ENCODE peak calls at places on chromosomes 11 and 22, in four cellular contexts. M is suprapubic skin, R is NCI-H774, L is caudate nucleus. I is an unnamed sample.

GRCh38 chr22:30305519-30305905 is 16.2 kb upstream of the CASTOR1 start:
- DNase-seq in R (no peak), L (no peak), M (no peak), I (no peak)

GRCh38 chr11:76524919-76525318 is 80.1 kb downstream of the EMSY start:
- DNase-seq in R (peak; percentile 74), L (no peak), M (no peak), I (no peak)

GRCh38 chr11:1458340-1459218 is 28.0 kb downstream of the MOB2 start:
- DNase-seq in L (peak; percentile 48), R (peak; percentile 47), M (no peak), I (no peak)

GRCh38 chr22:42493393-42493792 is 26.2 kb downstream of the RRP7A start:
- DNase-seq in R (no peak), M (no peak), L (no peak), I (no peak)

GRCh38 chr22:39205344-39206021 is 39.3 kb downstream of the PDGFB start:
- DNase-seq in R (no peak), L (no peak), M (peak; percentile 50), I (no peak)

GRCh38 chr11:129652828-129653227 is 162.8 kb upstream of the TMEM45B start:
- DNase-seq in R (peak; percentile 66), L (no peak), M (no peak), I (no peak)

GRCh38 chr11:77793972-77794371 is 26.6 kb downstream of the RSF1 start:
- DNase-seq in M (no peak), L (no peak), R (no peak), I (no peak)

GRCh38 chr11:62546937-62547625 is 475 bp upstream of the AHNAK start:
- DNase-seq in R (no peak), L (no peak), M (no peak), I (no peak)

GRCh38 chr11:19323502-19323901 is 82.8 kb upstream of the E2F8 start:
- DNase-seq in M (no peak), R (no peak), L (no peak), I (no peak)

GRCh38 chr22:39614442-39614841 is 43.9 kb downstream of the CACNA1I start:
- DNase-seq in R (no peak), M (no peak), L (no peak), I (no peak)

GRCh38 chr22:43829448-43829821 is 17.3 kb upstream of the EFCAB6 start:
- DNase-seq in L (no peak), R (no peak), M (peak; percentile 84), I (no peak)

GRCh38 chr22:32591620-32592019 is 117.0 kb downstream of the FBXO7 start:
- DNase-seq in R (no peak), L (no peak), M (peak; percentile 44), I (no peak)

GRCh38 chr11:8192016-8192895 is 23.4 kb upstream of the RIC3 start:
- DNase-seq in R (peak; percentile 36), L (peak; percentile 44), M (no peak), I (peak; percentile 62)

GRCh38 chr11:5596611-5597201 is at the start of gene TRIM6:
- DNase-seq in M (peak; percentile 79), R (no peak), L (no peak), I (no peak)

GRCh38 chr11:12917830-12918229 is 91.3 kb upstream of the RASSF10 start:
- DNase-seq in R (no peak), M (no peak), L (no peak), I (no peak)